ENCODE peak calls at places on chromosomes 12 and 14, in nine cellular contexts. N is MCF 10A, L is cardiac fibroblast, C is bronchial epithelial cell, S is omental fat pad, W is upper lobe of right lung, X is adrenal gland, J is GM13977, V is GM12865. R is an unnamed sample.

GRCh38 chr12:95721320-95721719 is 69.2 kb downstream of the NTN4 start:
- DNase-seq in L (no peak), C (peak; percentile 91), W (no peak), N (peak; percentile 58), S (no peak), J (no peak), V (peak; percentile 18), X (no peak), R (no peak)

GRCh38 chr14:59474172-59474571 is 9.0 kb upstream of the GPR135 start:
- DNase-seq in W (no peak), X (no peak), J (no peak), V (no peak), L (peak; percentile 65), N (peak; percentile 27), C (no peak), S (no peak), R (no peak)

GRCh38 chr14:90820958-90821357 is 4.7 kb upstream of the TTC7B start:
- DNase-seq in L (no peak), X (no peak), S (no peak), V (peak; percentile 60), J (peak; percentile 74), N (peak; percentile 77), W (no peak), C (peak; percentile 75), R (peak; percentile 58)

GRCh38 chr12:111157486-111157885 is 211.4 kb downstream of the PHETA1 start:
- DNase-seq in S (no peak), C (no peak), X (no peak), L (no peak), J (no peak), V (no peak), W (no peak), N (no peak), R (no peak)

GRCh38 chr12:53694746-53695145 is 18.9 kb upstream of the ATP5MC2 start:
- DNase-seq in V (no peak), C (no peak), S (no peak), N (no peak), L (no peak), W (no peak), J (no peak), X (no peak), R (no peak)

GRCh38 chr12:13561923-13562322 is 365.4 kb downstream of the EMP1 start:
- DNase-seq in J (no peak), L (no peak), V (no peak), S (no peak), W (no peak), X (no peak), N (no peak), C (no peak), R (no peak)

GRCh38 chr14:50836515-50836914 is 5.6 kb upstream of the NIN start:
- DNase-seq in C (no peak), V (no peak), W (no peak), L (no peak), J (no peak), X (no peak), N (no peak), S (no peak), R (no peak)

GRCh38 chr14:103433902-103434563 is 48.8 kb downstream of the MARK3 start:
- DNase-seq in V (no peak), L (no peak), C (no peak), W (no peak), J (no peak), N (no peak), X (no peak), S (no peak), R (no peak)

GRCh38 chr14:60509438-60510253 is 700 bp downstream of the SIX6 start:
- DNase-seq in V (no peak), J (no peak), N (no peak), S (no peak), W (no peak), C (no peak), X (no peak), L (no peak), R (peak; percentile 28)

GRCh38 chr14:61472025-61472672 is 150.8 kb downstream of the PRKCH start:
- DNase-seq in S (no peak), C (peak; percentile 98), V (peak; percentile 39), N (peak; percentile 97), L (peak; percentile 96), J (no peak), W (no peak), X (no peak), R (no peak)

GRCh38 chr12:727321-727720 is 25.1 kb upstream of the WNK1 start:
- DNase-seq in V (no peak), W (no peak), C (no peak), N (no peak), L (no peak), S (no peak), X (peak; percentile 48), J (no peak), R (no peak)

GRCh38 chr12:133264173-133264572 is 28.5 kb upstream of the ANHX start:
- DNase-seq in W (no peak), N (no peak), C (no peak), J (no peak), L (no peak), S (no peak), X (no peak), V (no peak), R (no peak)

GRCh38 chr12:95051241-95051640 is 22.2 kb downstream of the NR2C1 start:
- DNase-seq in L (no peak), W (no peak), S (no peak), C (no peak), X (no peak), N (no peak), J (no peak), V (no peak), R (no peak)

GRCh38 chr14:56004807-56005579 is 113.2 kb upstream of the PELI2 start:
- DNase-seq in N (no peak), C (peak; percentile 70), J (peak; percentile 24), V (peak; percentile 69), S (no peak), L (peak; percentile 90), W (no peak), X (peak; percentile 17), R (peak; percentile 24)

GRCh38 chr12:114399664-114400211 is 6.2 kb downstream of the TBX5 start:
- DNase-seq in X (no peak), J (peak; percentile 27), L (peak; percentile 59), C (no peak), S (no peak), N (no peak), V (no peak), W (no peak), R (peak; percentile 28)

DNA sequence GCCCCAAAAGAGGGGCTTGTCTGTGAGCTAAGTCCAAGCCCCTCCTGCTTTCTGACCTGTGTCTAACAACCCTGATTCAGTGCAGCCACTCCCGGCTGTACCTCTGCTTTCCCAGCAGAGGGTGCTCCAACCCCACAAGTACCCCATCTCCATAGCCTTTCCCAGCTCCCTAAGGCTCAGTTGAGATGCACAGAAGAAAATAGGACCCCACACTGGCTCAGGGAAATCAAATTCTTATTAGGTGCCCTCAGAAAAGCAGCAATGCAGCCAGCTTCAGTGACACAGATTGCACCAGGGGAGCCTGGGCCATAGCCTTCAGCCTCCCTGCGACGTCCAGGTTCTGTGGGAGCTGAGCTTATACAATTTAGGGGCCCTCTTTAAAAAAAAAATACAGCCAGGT is 49.9 kb downstream of the LRRC74A start:
- DNase-seq in C (peak; percentile 59), J (peak; percentile 77), V (peak; percentile 71), L (peak; percentile 83), W (no peak), N (peak; percentile 75), S (no peak), X (peak; percentile 72), R (peak; percentile 80)
- TF ChIP-seq CTCF in C (peak; percentile 96), J (peak; percentile 95), V (peak; percentile 93), L (peak; percentile 98), W (peak; percentile 96), N (peak; percentile 95), S (no peak), X (peak; percentile 97), R (peak; percentile 75)

GRCh38 chr14:99430491-99430890 is 50.2 kb downstream of the SETD3 start:
- DNase-seq in X (no peak), C (peak; percentile 8), W (no peak), L (peak; percentile 7), V (peak; percentile 28), S (no peak), N (peak; percentile 2), J (no peak), R (no peak)
- TF ChIP-seq CTCF in X (peak; percentile 7), C (peak; percentile 11), W (peak; percentile 48), L (peak; percentile 49), V (peak; percentile 41), S (no peak), N (no peak), J (peak; percentile 28), R (no peak)

GRCh38 chr12:3881208-3881980 is 8.2 kb upstream of the PARP11 start:
- DNase-seq in L (no peak), N (no peak), S (no peak), X (no peak), W (no peak), V (no peak), J (no peak), C (no peak), R (no peak)

GRCh38 chr12:3885179-3886094 is 12.2 kb upstream of the PARP11 start:
- DNase-seq in N (peak; percentile 47), S (no peak), L (peak; percentile 67), C (peak; percentile 33), X (peak; percentile 47), W (no peak), J (peak; percentile 29), V (peak; percentile 53), R (peak; percentile 47)

GRCh38 chr12:3882396-3882795 is 9.2 kb upstream of the PARP11 start:
- DNase-seq in V (no peak), C (no peak), S (no peak), N (no peak), W (no peak), J (no peak), L (no peak), X (no peak), R (no peak)

GRCh38 chr12:3884671-3885070 is 11.5 kb upstream of the PARP11 start:
- DNase-seq in J (no peak), S (no peak), N (no peak), W (no peak), V (no peak), X (no peak), C (no peak), L (no peak), R (no peak)

GRCh38 chr12:3882896-3883564 is 9.8 kb upstream of the PARP11 start:
- DNase-seq in V (peak; percentile 19), J (peak; percentile 31), L (peak; percentile 31), W (no peak), C (peak; percentile 47), S (no peak), X (no peak), N (peak; percentile 21), R (peak; percentile 53)
- TF ChIP-seq CTCF in V (peak; percentile 13), J (peak; percentile 42), L (peak; percentile 34), W (no peak), C (peak; percentile 46), S (no peak), X (no peak), N (peak; percentile 13), R (peak; percentile 33)

DNA sequence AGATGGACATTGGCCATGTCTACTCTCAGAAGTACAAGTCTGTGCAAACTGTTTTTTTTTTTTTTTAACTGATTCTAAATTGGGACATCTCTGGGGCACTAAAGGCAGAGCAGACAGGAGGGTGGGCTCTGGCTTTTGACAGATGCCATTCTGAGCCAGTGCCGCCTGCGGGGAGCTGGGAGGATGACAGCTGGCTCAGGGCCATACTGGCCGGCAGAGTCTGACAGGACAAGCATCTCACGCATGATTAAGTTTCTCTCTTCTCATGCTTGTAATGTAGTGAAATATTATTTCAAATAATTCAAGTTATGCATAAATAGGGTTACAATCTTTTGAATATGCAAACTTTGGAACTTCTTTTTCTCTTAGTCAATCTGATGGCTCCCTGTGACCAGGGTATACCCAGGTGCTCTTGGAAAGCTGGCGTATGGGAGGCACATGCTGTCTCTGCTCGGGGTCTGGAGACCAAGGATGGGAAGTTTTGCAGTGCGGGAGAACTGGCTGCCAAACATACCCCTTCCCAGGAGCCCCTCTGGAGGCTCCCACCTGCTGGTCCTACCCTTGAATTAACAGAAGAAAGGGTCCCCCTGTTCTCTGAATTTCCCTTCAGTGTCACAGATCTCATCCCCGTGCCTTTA is 7.6 kb downstream of the CDCA4 start:
- DNase-seq in X (peak; percentile 39), S (no peak), N (no peak), C (peak; percentile 17), J (no peak), V (peak; percentile 41), W (no peak), L (no peak), R (no peak)
- TF ChIP-seq CTCF in X (no peak), S (no peak), N (no peak), C (peak; percentile 21), J (no peak), V (no peak), W (no peak), L (peak; percentile 4), R (no peak)